ENCODE peak calls at places on chromosomes 2 and 18, in four cellular contexts. B is HepG2, T is GM12878, A is K562. F is an unnamed sample.

GRCh38 chr18:13430663-13431062 is 212.1 kb downstream of the LDLRAD4 start:
- DNase-seq in B (no peak), T (no peak), A (no peak), F (no peak)

GRCh38 chr2:144048631-144049060 is 471.3 kb downstream of the ZEB2 start:
- DNase-seq in B (no peak), T (no peak), A (peak), F (no peak)

GRCh38 chr2:166593403-166593802 is 99.4 kb upstream of the SCN7A start:
- DNase-seq in B (no peak), T (no peak), A (no peak), F (no peak)

GRCh38 chr2:180195847-180196246 is 188.8 kb upstream of the CWC22 start:
- DNase-seq in B (no peak), T (no peak), A (no peak), F (no peak)

GRCh38 chr2:67268806-67269205 is 128.3 kb upstream of the ETAA1 start:
- DNase-seq in B (no peak), T (no peak), A (no peak), F (no peak)

GRCh38 chr2:101388232-101388631 is 929 bp upstream of the CREG2 start:
- DNase-seq in B (no peak), T (no peak), A (no peak), F (no peak)

GRCh38 chr2:225037374-225038075 is 4.7 kb downstream of the DOCK10 start:
- DNase-seq in B (no peak), T (no peak), A (no peak), F (no peak)

GRCh38 chr2:46643951-46644350 is 164.6 kb downstream of the TMEM247 start:
- DNase-seq in B (no peak), T (no peak), A (no peak), F (no peak)

GRCh38 chr2:95068256-95068655 is 42.7 kb downstream of the MAL start:
- DNase-seq in B (no peak), T (no peak), A (no peak), F (no peak)

GRCh38 chr2:8558096-8558495 is 123.8 kb upstream of the ID2 start:
- DNase-seq in B (no peak), T (no peak), A (no peak), F (no peak)

GRCh38 chr2:29725610-29726009 is 195.8 kb downstream of the ALK start:
- DNase-seq in B (no peak), T (no peak), A (no peak), F (no peak)

GRCh38 chr18:50749421-50749820 is 70.4 kb downstream of the MRO start:
- DNase-seq in B (no peak), T (no peak), A (no peak), F (no peak)

GRCh38 chr2:75606851-75607798 is 39.5 kb upstream of the MRPL19 start:
- DNase-seq in B (no peak), T (no peak), A (no peak), F (no peak)

GRCh38 chr2:190891913-190892312 is 11.3 kb downstream of the GLS start:
- DNase-seq in B (no peak), T (no peak), A (no peak), F (no peak)

GRCh38 chr2:204664708-204665121 is 119.4 kb downstream of the PARD3B start:
- DNase-seq in B (peak), T (no peak), A (no peak), F (no peak)

GRCh38 chr2:239727776-239728600 is 297.2 kb downstream of the NDUFA10 start:
- DNase-seq in B (no peak), T (no peak), A (no peak), F (no peak)

GRCh38 chr18:37570336-37570930 is 4.8 kb upstream of the CELF4 start:
- DNase-seq in B (no peak), T (no peak), A (no peak), F (no peak)

GRCh38 chr2:232773815-232774214 is 2.5 kb downstream of the KCNJ13 start:
- DNase-seq in B (no peak), T (no peak), A (no peak), F (no peak)

GRCh38 chr18:48100712-48101165 is 170.3 kb upstream of the SMAD2 start:
- DNase-seq in B (no peak), T (no peak), A (no peak), F (peak)

GRCh38 chr2:45353879-45354278 is 257.2 kb downstream of the SRBD1 start:
- DNase-seq in B (peak), T (no peak), A (no peak), F (no peak)

GRCh38 chr2:240514631-240515030 is 43.2 kb downstream of the ANKMY1 start:
- DNase-seq in B (no peak), T (no peak), A (no peak), F (no peak)

GRCh38 chr2:46299365-46300263 is 2.4 kb downstream of the EPAS1 start:
- DNase-seq in B (peak), T (no peak), A (peak), F (peak)

GRCh38 chr2:146734042-146734715 is 1110.7 kb upstream of the ACVR2A start:
- DNase-seq in B (peak), T (peak), A (peak), F (peak)

GRCh38 chr2:231800493-231801091 is 14.3 kb downstream of the COPS7B start:
- DNase-seq in B (peak), T (no peak), A (peak), F (peak)

GRCh38 chr2:165219491-165219890 is 15.6 kb upstream of the SCN3A start:
- DNase-seq in B (no peak), T (no peak), A (no peak), F (no peak)

GRCh38 chr18:27645929-27646328 is 460.8 kb upstream of the CHST9 start:
- DNase-seq in B (no peak), T (no peak), A (no peak), F (no peak)

GRCh38 chr2:15675456-15676195 is 84.0 kb downstream of the DDX1 start:
- DNase-seq in B (no peak), T (no peak), A (no peak), F (no peak)

GRCh38 chr2:128313076-128313836 is 5.4 kb downstream of the HS6ST1 start:
- DNase-seq in B (no peak), T (no peak), A (peak), F (no peak)

GRCh38 chr2:62450716-62451191 is 55.2 kb downstream of the TMEM17 start:
- DNase-seq in B (peak), T (no peak), A (no peak), F (no peak)

GRCh38 chr2:43225788-43226557 is 433 bp downstream of the ZFP36L2 start:
- DNase-seq in B (peak), T (no peak), A (peak), F (peak)

GRCh38 chr2:235087812-235088607 is 136.2 kb downstream of the SH3BP4 start:
- DNase-seq in B (no peak), T (no peak), A (no peak), F (no peak)

GRCh38 chr2:166246901-166247300 is 119.1 kb upstream of the SCN1A start:
- DNase-seq in B (no peak), T (no peak), A (no peak), F (no peak)

GRCh38 chr2:142989276-142990204 is 112.1 kb downstream of the KYNU start:
- DNase-seq in B (peak), T (no peak), A (no peak), F (peak)
- TF ChIP-seq FOXK2 in B (no peak), T (no peak), A (no peak), F (no peak)

GRCh38 chr2:236742936-236743622 is 173.5 kb downstream of the ACKR3 start:
- DNase-seq in B (no peak), T (no peak), A (no peak), F (no peak)

GRCh38 chr2:236745420-236746210 is 176.0 kb downstream of the ACKR3 start:
- DNase-seq in B (peak), T (no peak), A (no peak), F (no peak)

GRCh38 chr2:236746833-236747232 is 177.2 kb downstream of the ACKR3 start:
- DNase-seq in B (no peak), T (no peak), A (no peak), F (no peak)

GRCh38 chr2:236743623-236744280 is 174.1 kb downstream of the ACKR3 start:
- DNase-seq in B (no peak), T (no peak), A (no peak), F (no peak)

GRCh38 chr2:236744316-236745105 is 174.9 kb downstream of the ACKR3 start:
- DNase-seq in B (no peak), T (no peak), A (no peak), F (no peak)
- TF ChIP-seq FOXK2 in B (no peak), T (no peak), A (no peak), F (no peak)

GRCh38 chr2:227607969-227608368 is 6.7 kb downstream of the SCYGR3 start:
- DNase-seq in B (no peak), T (no peak), A (no peak), F (no peak)
- TF ChIP-seq FOXK2 in B (no peak), T (no peak), A (no peak), F (no peak)

DNA sequence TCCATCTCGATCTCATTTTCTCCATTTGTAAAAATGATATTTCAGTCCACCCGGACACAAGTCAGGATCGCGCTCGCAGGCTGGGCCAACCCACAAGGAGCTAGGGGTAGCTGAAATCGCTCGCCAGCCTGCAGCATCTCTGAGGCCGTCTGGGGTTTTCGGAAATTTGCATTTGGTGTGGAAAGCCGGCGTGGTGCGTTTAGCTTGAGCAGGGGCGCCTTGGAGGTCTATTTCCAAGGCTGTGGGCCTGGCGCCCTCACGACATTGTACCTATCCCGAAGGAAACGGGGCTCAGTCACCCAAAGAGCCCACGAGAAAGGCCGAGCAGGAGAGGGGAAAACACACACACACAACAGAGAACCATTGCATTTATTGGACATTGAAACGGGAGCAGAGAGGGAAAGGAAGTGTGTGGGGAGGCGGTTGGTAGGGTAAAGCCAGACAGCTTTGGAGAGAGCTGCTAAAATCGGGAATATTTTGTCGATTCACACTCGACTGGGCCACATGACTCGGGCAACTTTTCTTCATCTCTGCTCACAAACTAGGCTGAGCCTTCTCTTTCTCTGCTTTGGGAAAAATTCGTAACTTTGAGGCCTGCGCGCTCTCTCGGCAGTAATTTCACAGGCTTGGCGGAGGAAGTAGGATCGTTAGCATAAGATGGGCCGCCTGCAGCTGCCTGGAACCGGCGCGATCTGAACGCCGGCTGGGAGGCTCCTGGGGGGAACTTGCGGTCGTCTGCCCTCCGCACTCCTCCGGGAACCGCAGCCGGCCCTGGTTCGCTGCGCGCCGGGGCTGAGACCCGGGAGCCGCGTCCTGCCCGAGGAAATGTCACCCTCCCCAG is 1.1 kb upstream of the HOXD8 start:
- DNase-seq in B (no peak), T (no peak), A (no peak), F (no peak)
- TF ChIP-seq FOXK2 in B (no peak), T (no peak), A (no peak), F (no peak)

DNA sequence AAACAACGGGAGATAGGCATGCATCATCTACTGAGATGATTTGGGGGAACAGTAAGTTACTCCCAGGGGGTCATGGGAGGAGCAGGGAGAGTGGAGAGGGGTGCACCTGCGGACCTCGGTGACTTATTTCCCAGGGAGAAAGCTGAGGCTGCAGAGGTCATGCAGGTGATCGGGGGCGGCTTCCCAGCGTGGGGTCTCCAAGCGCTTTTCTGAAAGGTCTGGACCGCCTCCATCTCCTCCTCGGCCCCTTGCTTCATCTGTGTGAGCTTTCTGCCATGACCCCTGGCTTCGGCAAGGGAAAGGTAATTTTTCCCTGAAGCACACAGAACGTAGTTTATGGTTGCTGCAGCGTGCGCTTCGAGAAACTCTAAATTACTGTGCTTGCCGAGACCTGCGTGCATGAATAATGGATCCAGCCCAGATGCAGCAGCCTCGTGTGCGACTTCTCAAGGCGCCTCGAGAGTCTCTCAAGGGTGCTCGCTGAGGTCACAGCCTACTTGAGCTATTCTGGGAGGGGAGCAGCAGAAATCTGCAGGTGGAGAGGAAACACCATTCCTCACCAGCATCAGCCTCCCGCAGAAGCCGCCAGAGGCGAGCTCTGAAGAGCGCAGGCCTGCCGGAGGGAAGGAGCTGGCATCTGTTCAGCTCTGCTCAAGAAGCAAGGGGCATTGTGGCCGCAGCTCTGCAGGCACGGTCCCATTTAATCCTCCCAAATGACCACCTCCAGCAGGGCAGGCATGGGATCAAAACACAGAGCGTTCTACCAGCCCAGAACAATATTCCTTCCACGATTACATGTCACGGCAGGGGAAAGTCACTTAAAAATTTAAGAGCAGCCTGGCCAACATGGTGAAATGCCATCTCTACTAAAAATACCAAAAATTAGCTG is 308.4 kb upstream of the MYT1L start:
- DNase-seq in B (no peak), T (no peak), A (no peak), F (no peak)
- TF ChIP-seq FOXK2 in B (no peak), T (no peak), A (no peak), F (no peak)

DNA sequence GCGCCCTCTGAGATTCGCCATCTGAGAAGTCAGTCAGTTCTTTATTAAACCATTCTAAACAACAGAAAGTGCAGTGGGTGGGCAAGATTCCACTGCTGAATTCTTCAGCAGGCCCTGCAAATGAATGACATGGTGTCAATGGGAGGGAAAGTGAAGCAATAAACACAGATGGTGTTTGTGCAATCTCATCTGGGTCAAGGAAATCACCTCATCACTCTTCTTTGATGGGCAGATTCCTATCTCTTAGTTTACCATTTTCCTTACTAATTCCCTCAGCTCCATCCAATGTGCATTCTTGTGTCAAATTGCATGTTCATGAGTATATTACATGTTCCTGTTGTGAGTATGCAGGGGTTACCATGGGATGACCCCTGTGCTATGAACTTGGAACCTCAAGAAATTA is 100.7 kb upstream of the CYP1B1 start:
- DNase-seq in B (no peak), T (no peak), A (no peak), F (no peak)
- TF ChIP-seq FOXK2 in B (no peak), T (no peak), A (no peak), F (no peak)

GRCh38 chr18:24982831-24983230 is 369.1 kb downstream of the ZNF521 start:
- DNase-seq in B (no peak), T (no peak), A (no peak), F (no peak)
- TF ChIP-seq FOXK2 in B (no peak), T (no peak), A (no peak), F (no peak)

GRCh38 chr2:150204449-150204848 is 283.0 kb downstream of the RND3 start:
- DNase-seq in B (no peak), T (no peak), A (no peak), F (no peak)
- TF ChIP-seq FOXK2 in B (no peak), T (no peak), A (no peak), F (no peak)

GRCh38 chr2:54572636-54573531 is 116.8 kb downstream of the SPTBN1 start:
- DNase-seq in B (no peak), T (no peak), A (no peak), F (no peak)

GRCh38 chr2:54575379-54575888 is 119.3 kb downstream of the SPTBN1 start:
- DNase-seq in B (no peak), T (no peak), A (no peak), F (no peak)

GRCh38 chr2:54574860-54575247 is 118.7 kb downstream of the SPTBN1 start:
- DNase-seq in B (no peak), T (no peak), A (no peak), F (no peak)

GRCh38 chr2:54573532-54573915 is 117.4 kb downstream of the SPTBN1 start:
- DNase-seq in B (no peak), T (no peak), A (no peak), F (no peak)

GRCh38 chr2:54574107-54574859 is 118.2 kb downstream of the SPTBN1 start:
- DNase-seq in B (peak), T (peak), A (peak), F (no peak)
- TF ChIP-seq FOXK2 in B (no peak), T (no peak), A (no peak), F (no peak)

GRCh38 chr2:178361588-178361987 is 89.4 kb downstream of the PRKRA start:
- DNase-seq in B (no peak), T (no peak), A (no peak), F (no peak)
- TF ChIP-seq FOXK2 in B (no peak), T (no peak), A (no peak), F (no peak)

F was measured in HEK293T.